ENCODE peak calls at places on chromosomes 11 and 22, in six cellular contexts. I is IMR-90, G is adrenal gland, O is spleen, P is ovary, S is esophagus squamous epithelium. Y is an unnamed sample.

GRCh38 chr11:40381481-40381880 is 1078.0 kb downstream of the LRRC4C start:
- DNase-seq in I (no peak), G (no peak), O (no peak), P (no peak), S (no peak), Y (no peak)

GRCh38 chr11:65209711-65210360 is 28.1 kb downstream of the CAPN1 start:
- DNase-seq in I (no peak), G (no peak), O (no peak), P (no peak), S (no peak), Y (no peak)

GRCh38 chr22:24059121-24059520 is 48.0 kb downstream of the CABIN1 start:
- DNase-seq in I (peak; percentile 99), G (no peak), O (no peak), P (no peak), S (no peak), Y (no peak)

GRCh38 chr22:27273386-27273785 is 528.2 kb downstream of the MN1 start:
- DNase-seq in I (no peak), G (no peak), O (no peak), P (no peak), S (no peak), Y (no peak)

GRCh38 chr22:42920101-42920820 is 63.2 kb upstream of the ARFGAP3 start:
- DNase-seq in I (peak; percentile 39), G (peak; percentile 56), O (peak; percentile 54), P (no peak), S (no peak), Y (no peak)

GRCh38 chr11:75013051-75013450 is 24.3 kb downstream of the NEU3 start:
- DNase-seq in I (peak; percentile 45), G (peak; percentile 92), O (no peak), P (no peak), S (no peak), Y (no peak)

GRCh38 chr11:73100578-73100977 is 41.5 kb downstream of the FCHSD2 start:
- DNase-seq in I (no peak), G (no peak), O (no peak), P (no peak), S (no peak), Y (no peak)

GRCh38 chr11:46330887-46331652 is 16.2 kb upstream of the DGKZ start:
- DNase-seq in I (no peak), G (no peak), O (no peak), P (no peak), S (no peak), Y (no peak)

GRCh38 chr11:71252782-71253730 is 679 bp upstream of the SHANK2 start:
- DNase-seq in I (peak; percentile 68), G (no peak), O (no peak), P (no peak), S (no peak), Y (peak; percentile 85)

GRCh38 chr22:22692707-22693530 is 48.5 kb downstream of the GGTLC2 start:
- DNase-seq in I (peak; percentile 57), G (peak; percentile 55), O (peak; percentile 89), P (peak; percentile 29), S (no peak), Y (peak; percentile 86)

GRCh38 chr22:29346659-29347058 is 31.2 kb upstream of the RASL10A start:
- DNase-seq in I (no peak), G (no peak), O (no peak), P (no peak), S (no peak), Y (peak; percentile 89)

GRCh38 chr11:77619576-77620198 is 17.9 kb downstream of the CLNS1A start:
- DNase-seq in I (peak; percentile 54), G (no peak), O (no peak), P (no peak), S (no peak), Y (no peak)

GRCh38 chr22:39949964-39950737 is 10.0 kb upstream of the TMA7B start:
- DNase-seq in I (no peak), G (no peak), O (no peak), P (no peak), S (no peak), Y (no peak)

GRCh38 chr11:2715716-2716350 is 16.0 kb upstream of the KCNQ1OT1 start:
- DNase-seq in I (no peak), G (no peak), O (no peak), P (no peak), S (no peak), Y (no peak)

GRCh38 chr11:90593099-90593498 is 370.2 kb upstream of the CHORDC1 start:
- DNase-seq in I (no peak), G (no peak), O (no peak), P (no peak), S (no peak), Y (no peak)

GRCh38 chr11:1076061-1076665 is 1.5 kb downstream of the MUC2 start:
- DNase-seq in I (no peak), G (no peak), O (peak; percentile 48), P (no peak), S (no peak), Y (no peak)

GRCh38 chr11:47413908-47414684 is 5.7 kb downstream of the SLC39A13 start:
- DNase-seq in I (peak; percentile 89), G (no peak), O (no peak), P (peak; percentile 66), S (no peak), Y (no peak)

GRCh38 chr11:33507356-33507755 is 193.3 kb downstream of the C11orf91 start:
- DNase-seq in I (no peak), G (no peak), O (no peak), P (no peak), S (no peak), Y (no peak)

GRCh38 chr22:26259510-26259909 is 90.2 kb downstream of the SEZ6L start:
- DNase-seq in I (peak; percentile 8), G (no peak), O (no peak), P (no peak), S (no peak), Y (no peak)

GRCh38 chr11:57647960-57648776 is 1.5 kb downstream of the YPEL4 start:
- DNase-seq in I (no peak), G (no peak), O (no peak), P (no peak), S (no peak), Y (no peak)

GRCh38 chr11:975824-976223 is 50.2 kb downstream of the AP2A2 start:
- DNase-seq in I (peak; percentile 52), G (no peak), O (peak; percentile 85), P (no peak), S (no peak), Y (no peak)

GRCh38 chr11:99519095-99519494 is 498.3 kb downstream of the CNTN5 start:
- DNase-seq in I (no peak), G (no peak), O (no peak), P (no peak), S (no peak), Y (no peak)

GRCh38 chr22:45312415-45312814 is 2.7 kb downstream of the FAM118A start:
- DNase-seq in I (no peak), G (no peak), O (no peak), P (no peak), S (no peak), Y (no peak)

GRCh38 chr22:45310331-45311032 is 748 bp downstream of the FAM118A start:
- DNase-seq in I (no peak), G (no peak), O (peak; percentile 89), P (peak; percentile 23), S (no peak), Y (peak; percentile 45)

GRCh38 chr22:45311033-45311531 is 1.3 kb downstream of the FAM118A start:
- DNase-seq in I (no peak), G (no peak), O (no peak), P (no peak), S (no peak), Y (no peak)

GRCh38 chr22:45308624-45309421 is 911 bp upstream of the FAM118A start:
- DNase-seq in I (no peak), G (no peak), O (peak; percentile 87), P (no peak), S (no peak), Y (no peak)

GRCh38 chr22:45309422-45310227 is at the start of gene FAM118A:
- DNase-seq in I (peak; percentile 88), G (peak; percentile 91), O (peak; percentile 98), P (peak; percentile 90), S (peak; percentile 78), Y (peak; percentile 96)
- TF ChIP-seq POLR2A in I (peak; percentile 67), G (peak; percentile 31), O (no peak), P (peak; percentile 74), S (peak; percentile 90), Y (peak; percentile 81)

GRCh38 chr11:8167796-8168195 is 1.0 kb downstream of the RIC3 start:
- DNase-seq in I (peak; percentile 11), G (no peak), O (no peak), P (no peak), S (no peak), Y (no peak)
- H3K27me3 ChIP-seq in I (peaks cover 14% of the 10 kb centered on the region), G (peaks cover 9% of the 10 kb centered on the region), O (no peaks in the 10 kb centered on the region), P (no peaks in the 10 kb centered on the region), S (peaks cover 40% of the 10 kb centered on the region), Y (no peaks in the 10 kb centered on the region)

DNA sequence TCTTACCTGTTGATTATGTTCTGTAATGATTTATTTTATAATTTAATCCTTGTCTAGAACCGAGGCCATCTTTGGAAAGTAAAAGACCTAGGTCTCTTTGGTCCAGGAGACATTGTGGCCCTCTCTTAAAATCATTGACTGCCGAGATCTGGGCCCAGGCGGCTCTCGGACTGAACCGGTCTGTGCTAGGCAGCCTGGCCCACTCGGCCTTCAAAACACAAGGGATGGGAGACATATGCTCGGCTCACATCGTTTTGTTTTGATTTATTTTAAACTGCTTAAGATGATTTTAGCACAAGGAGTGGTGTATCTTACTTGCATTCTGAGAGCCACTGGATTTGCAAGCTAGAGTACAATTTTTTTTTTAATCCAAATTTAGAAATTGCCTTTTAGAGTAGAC is 80.2 kb upstream of the WNT7B start:
- DNase-seq in I (no peak), G (peak; percentile 22), O (peak; percentile 47), P (peak; percentile 71), S (no peak), Y (no peak)
- H3K4me1 ChIP-seq in I (peaks cover 23% of the 10 kb centered on the region), G (peaks cover 48% of the 10 kb centered on the region), O (peaks cover 40% of the 10 kb centered on the region), P (peaks cover 36% of the 10 kb centered on the region), S (peaks cover 59% of the 10 kb centered on the region), Y (peaks cover 16% of the 10 kb centered on the region)

DNA sequence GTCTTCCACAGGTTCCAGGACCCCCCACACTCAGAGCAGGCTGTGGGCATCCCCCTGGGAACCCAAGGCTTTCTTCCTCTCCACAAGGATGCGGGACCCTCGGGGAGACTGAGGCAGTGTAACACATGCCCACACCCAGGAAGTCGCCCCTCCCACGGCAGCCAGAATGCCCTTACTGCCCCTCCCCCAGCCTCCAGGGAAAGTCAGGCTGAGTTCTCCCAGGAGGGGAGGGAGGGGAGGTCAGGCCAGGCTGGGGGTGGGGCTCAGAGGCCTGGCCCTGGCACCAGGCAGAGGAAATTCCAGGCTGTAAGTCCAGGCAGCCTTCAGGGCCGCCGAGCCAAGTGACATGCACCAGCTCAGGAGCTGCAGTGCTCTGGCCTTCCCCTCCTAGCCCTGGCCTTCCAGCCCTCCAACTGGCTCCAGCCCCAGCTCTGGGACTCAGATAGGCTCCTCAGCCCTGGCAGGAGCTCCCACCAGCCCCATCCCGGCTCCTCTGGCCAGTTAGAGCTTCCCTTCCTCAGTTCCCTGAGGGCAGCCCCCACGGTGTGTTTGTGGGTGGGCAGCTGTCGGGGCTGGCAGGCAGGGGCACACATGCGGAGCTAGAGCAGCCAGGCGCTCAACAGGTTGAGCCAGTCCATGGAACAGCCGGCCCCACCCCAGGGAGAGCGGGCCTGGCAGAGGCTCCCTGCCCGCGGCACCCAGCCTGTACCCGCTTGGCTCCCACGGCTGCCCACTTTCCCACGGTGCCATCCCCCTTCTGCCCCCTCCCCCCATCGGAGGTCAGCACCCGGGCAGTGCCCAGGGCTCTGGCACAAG is 3.6 kb downstream of the BCL9L start:
- DNase-seq in I (peak; percentile 56), G (peak; percentile 98), O (peak; percentile 83), P (peak; percentile 87), S (no peak), Y (peak; percentile 95)
- TF ChIP-seq POLR2A in I (no peak), G (peak; percentile 63), O (no peak), P (peak; percentile 35), S (peak; percentile 64), Y (peak; percentile 76)

Y was measured in right lobe of liver.